ENCODE peak calls at places on chromosomes 4 and X, in five cellular contexts. K, J, W, S and B are unnamed samples.
A peak's percentile ranks its signal among the peaks of the same experiment; 100 is the strongest.

GRCh38 chr4:24564488-24564887 is 19.9 kb downstream of the DHX15 start:
- DNase-seq in J (no peak), W (no peak), S (no peak), K (no peak), B (no peak)

GRCh38 chrX:66914082-66914481 is 275.2 kb upstream of the EDA2R start:
- DNase-seq in W (no peak), J (no peak), S (peak; percentile 0), K (no peak), B (no peak)

GRCh38 chr4:145098675-145099037 is 545 bp downstream of the ABCE1 start:
- DNase-seq in K (no peak), W (no peak), S (peak; percentile 56), J (no peak), B (peak; percentile 41)

GRCh38 chr4:7698586-7698985 is 241.1 kb downstream of the AFAP1 start:
- DNase-seq in J (no peak), W (no peak), S (no peak), K (no peak), B (peak; percentile 67)

GRCh38 chr4:173960398-173960797 is 323.1 kb downstream of the FBXO8 start:
- DNase-seq in J (no peak), S (no peak), K (no peak), W (no peak), B (no peak)

GRCh38 chr4:166064706-166065105 is 191.7 kb downstream of the TLL1 start:
- DNase-seq in J (no peak), K (no peak), S (no peak), W (no peak), B (no peak)

GRCh38 chr4:73257995-73258667 is 467 bp downstream of the ANKRD17 start:
- DNase-seq in S (peak; percentile 53), W (no peak), K (peak; percentile 61), J (no peak), B (peak; percentile 57)

GRCh38 chr4:98822144-98822543 is 106.8 kb downstream of the EIF4E start:
- DNase-seq in W (no peak), J (no peak), S (no peak), K (no peak), B (no peak)

GRCh38 chr4:4430492-4431195 is 43.7 kb downstream of the NSG1 start:
- DNase-seq in K (peak; percentile 75), S (peak; percentile 59), J (no peak), W (no peak), B (peak; percentile 77)

GRCh38 chr4:162869157-162869556 is 297.5 kb downstream of the NAF1 start:
- DNase-seq in S (no peak), W (no peak), J (no peak), K (no peak), B (no peak)

GRCh38 chrX:148333989-148334388 is 166.4 kb upstream of the AFF2 start:
- DNase-seq in J (no peak), S (no peak), W (no peak), K (no peak), B (no peak)

GRCh38 chrX:153783378-153784013 is 2.7 kb downstream of the SRPK3 start:
- DNase-seq in K (no peak), W (no peak), S (no peak), J (no peak), B (peak; percentile 73)

GRCh38 chrX:153780678-153781427 is at the start of gene SRPK3:
- DNase-seq in W (no peak), K (no peak), J (no peak), S (no peak), B (no peak)

GRCh38 chrX:153781428-153782047 is 697 bp downstream of the SRPK3 start:
- DNase-seq in S (no peak), W (no peak), K (no peak), J (no peak), B (no peak)

GRCh38 chrX:153782871-153783270 is 2.0 kb downstream of the SRPK3 start:
- DNase-seq in W (no peak), K (no peak), J (no peak), S (no peak), B (no peak)

GRCh38 chrX:153782324-153782723 is 1.5 kb downstream of the SRPK3 start:
- DNase-seq in J (no peak), W (no peak), K (no peak), S (no peak), B (no peak)
- TF ChIP-seq GABPA in J (no peak), W (no peak), K (no peak), S (no peak), B (no peak)

GRCh38 chrX:54419559-54420302 is 20.5 kb upstream of the TSR2 start:
- DNase-seq in S (no peak), W (no peak), K (no peak), J (no peak), B (no peak)

GRCh38 chrX:54415534-54416350 is 24.5 kb upstream of the TSR2 start:
- DNase-seq in W (no peak), S (no peak), J (no peak), K (no peak), B (no peak)

GRCh38 chrX:54411732-54412131 is 28.5 kb upstream of the TSR2 start:
- DNase-seq in S (no peak), K (no peak), W (no peak), J (no peak), B (no peak)

GRCh38 chrX:54416965-54417364 is 23.2 kb upstream of the TSR2 start:
- DNase-seq in J (no peak), K (no peak), W (no peak), S (no peak), B (no peak)

DNA sequence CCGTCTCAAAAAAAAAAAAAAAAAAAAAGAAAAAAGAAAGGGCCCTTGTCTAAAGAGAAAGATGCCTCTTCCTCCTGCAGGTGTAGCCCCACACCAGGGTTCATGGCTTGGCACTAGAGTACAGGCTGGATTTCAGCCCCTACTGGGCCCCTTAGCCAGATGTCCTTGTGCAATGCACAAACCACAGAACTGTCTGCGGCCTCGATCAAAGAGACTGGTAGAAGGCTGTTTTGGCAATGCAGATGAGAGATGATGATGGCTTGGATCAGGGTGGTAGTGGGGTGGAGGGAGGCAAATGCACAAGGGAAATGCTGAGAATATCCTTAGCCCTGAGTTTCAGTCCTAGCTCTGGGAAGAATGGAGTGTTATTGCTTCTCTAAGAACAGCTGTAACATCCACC is 26.5 kb upstream of the TSR2 start:
- DNase-seq in J (no peak), W (no peak), S (peak; percentile 45), K (no peak), B (no peak)
- H3K9ac ChIP-seq in J (no peak overlapping the region), W (no peak overlapping the region), S (no peak overlapping the region), K (no peak overlapping the region), B (no peak overlapping the region)

DNA sequence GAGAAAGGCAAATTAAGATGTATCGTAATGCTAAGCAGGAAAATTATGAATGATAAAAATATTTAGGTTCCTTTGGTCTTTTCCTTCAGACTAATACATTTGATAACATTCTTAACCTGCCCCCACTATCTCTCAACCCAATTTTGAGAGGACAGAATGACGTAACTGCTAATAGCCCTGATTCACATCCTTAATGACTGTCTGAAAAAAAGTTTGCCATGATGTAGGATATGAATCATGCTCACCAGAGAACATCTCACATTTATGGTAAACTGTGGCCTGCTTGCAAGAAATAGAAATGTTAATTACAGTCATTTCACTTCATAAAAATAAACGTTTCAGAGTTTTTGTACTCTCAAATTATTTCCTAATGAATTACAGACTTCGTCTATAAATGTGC is 128.0 kb upstream of the VEGFC start:
- DNase-seq in W (no peak), S (no peak), K (no peak), J (no peak), B (no peak)
- TF ChIP-seq GABPA in W (no peak), S (no peak), K (no peak), J (no peak), B (peak; percentile 10)

GRCh38 chr4:74663631-74664030 is 130.7 kb downstream of the BTC start:
- DNase-seq in S (no peak), J (no peak), W (no peak), K (no peak), B (no peak)
- H3K9ac ChIP-seq in S (no peak overlapping the region), J (no peak overlapping the region), W (no peak overlapping the region), K (no peak overlapping the region), B (no peak overlapping the region)

DNA sequence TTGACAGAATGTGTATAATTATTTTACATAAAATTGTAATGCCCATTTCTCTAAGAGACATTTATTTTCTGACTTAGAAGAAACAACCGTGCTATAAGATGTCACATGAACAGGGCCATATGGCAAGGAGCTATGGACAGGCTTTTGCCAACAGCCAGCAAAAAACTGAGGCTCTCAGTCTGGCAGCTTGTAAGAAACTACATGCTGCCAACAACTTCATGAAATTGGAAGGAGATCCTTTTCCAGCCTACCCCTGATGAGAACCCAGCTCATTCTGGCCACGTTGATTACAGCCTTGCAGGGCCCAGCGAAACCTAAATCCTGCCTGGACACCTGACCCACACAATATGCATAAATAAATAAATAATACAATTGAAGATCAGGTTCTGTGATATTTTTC is 250.3 kb upstream of the ARSJ start:
- DNase-seq in K (no peak), W (no peak), S (no peak), J (no peak), B (no peak)
- TF ChIP-seq GABPA in K (no peak), W (no peak), S (no peak), J (no peak), B (no peak)